ENCODE peak calls at places on chromosome 2, in four cellular contexts. S is GM04503, O is T-cell, N is naive B cell. A is an unnamed sample.

GRCh38 chr2:196112408-196113039 is 43.9 kb upstream of the DNAH7 start:
- DNase-seq in N (no peak), S (peak; percentile 83), O (no peak), A (no peak)

GRCh38 chr2:98016908-98017700 is 21.4 kb upstream of the TMEM131 start:
- DNase-seq in O (no peak), S (no peak), N (no peak), A (no peak)

GRCh38 chr2:72971036-72971435 is 53.7 kb downstream of the EMX1 start:
- DNase-seq in O (no peak), N (no peak), S (no peak), A (no peak)

GRCh38 chr2:221517362-221518121 is 54.6 kb downstream of the EPHA4 start:
- DNase-seq in N (peak; percentile 60), O (peak; percentile 73), S (peak; percentile 62), A (peak; percentile 74)

GRCh38 chr2:127401757-127402695 is 14.3 kb upstream of the MAP3K2 start:
- DNase-seq in O (no peak), N (no peak), S (no peak), A (no peak)

GRCh38 chr2:150211164-150211631 is 276.3 kb downstream of the RND3 start:
- DNase-seq in N (no peak), O (no peak), S (peak; percentile 74), A (no peak)

GRCh38 chr2:119283873-119284331 is 60.3 kb downstream of the STEAP3 start:
- DNase-seq in O (no peak), N (no peak), S (peak; percentile 83), A (no peak)

GRCh38 chr2:129760669-129761068 is 218.8 kb upstream of the RAB6C start:
- DNase-seq in S (no peak), N (no peak), O (no peak), A (peak; percentile 12)

GRCh38 chr2:56705713-56706112 is 521.9 kb downstream of the CCDC85A start:
- DNase-seq in S (no peak), O (no peak), N (no peak), A (no peak)

GRCh38 chr2:17593841-17594482 is 53.5 kb downstream of the VSNL1 start:
- DNase-seq in N (no peak), S (no peak), O (no peak), A (no peak)

GRCh38 chr2:241188386-241189092 is at the start of gene ANO7:
- DNase-seq in O (no peak), N (no peak), S (no peak), A (no peak)

GRCh38 chr2:11234309-11234708 is 79.0 kb downstream of the SLC66A3 start:
- DNase-seq in N (peak; percentile 1), O (no peak), S (no peak), A (no peak)

GRCh38 chr2:172693037-172693436 is 42.6 kb upstream of the RAPGEF4 start:
- DNase-seq in S (peak; percentile 96), O (no peak), N (no peak), A (no peak)

GRCh38 chr2:13650586-13651180 is 933.9 kb downstream of the TRIB2 start:
- DNase-seq in O (no peak), N (no peak), S (no peak), A (no peak)

GRCh38 chr2:170255971-170256370 is 78.0 kb downstream of the MYO3B start:
- DNase-seq in S (peak; percentile 20), N (no peak), O (no peak), A (no peak)

GRCh38 chr2:1499033-1499795 is 86.0 kb downstream of the TPO start:
- DNase-seq in O (no peak), N (no peak), S (no peak), A (no peak)

GRCh38 chr2:203626952-203627681 is 79.3 kb upstream of the CD28 start:
- DNase-seq in N (no peak), S (peak; percentile 95), O (no peak), A (no peak)

GRCh38 chr2:28958689-28959088 is 22.4 kb upstream of the TOGARAM2 start:
- DNase-seq in S (peak; percentile 37), N (peak; percentile 18), O (peak; percentile 22), A (peak; percentile 25)

GRCh38 chr2:106189764-106190468 is 4.2 kb downstream of the UXS1 start:
- DNase-seq in S (peak; percentile 12), N (no peak), O (no peak), A (no peak)

GRCh38 chr2:203583696-203584095 is 48.6 kb upstream of the RAPH1 start:
- DNase-seq in N (no peak), O (no peak), S (no peak), A (no peak)

GRCh38 chr2:102140367-102140766 is 2.2 kb upstream of the IL1R1 start:
- DNase-seq in S (no peak), N (no peak), O (no peak), A (no peak)

GRCh38 chr2:109129921-109130725 is 1.1 kb downstream of the SH3RF3 start:
- DNase-seq in O (no peak), N (peak; percentile 17), S (no peak), A (no peak)

GRCh38 chr2:108169982-108170625 is 69.7 kb upstream of the SULT1C3 start:
- DNase-seq in N (no peak), S (no peak), O (no peak), A (no peak)

GRCh38 chr2:237407734-237408133 is 6.2 kb downstream of the COL6A3 start:
- DNase-seq in S (no peak), O (no peak), N (no peak), A (no peak)

GRCh38 chr2:168192839-168193616 is 54.4 kb downstream of the STK39 start:
- DNase-seq in S (no peak), O (peak; percentile 49), N (peak; percentile 46), A (no peak)

GRCh38 chr2:62669180-62669579 is 36.3 kb upstream of the EHBP1 start:
- DNase-seq in O (no peak), N (no peak), S (no peak), A (no peak)

GRCh38 chr2:172106128-172106961 is 3.6 kb upstream of the DLX2 start:
- DNase-seq in S (no peak), N (no peak), O (no peak), A (peak; percentile 47)

GRCh38 chr2:113390133-113390849 is 47.2 kb upstream of the ZNG1B start:
- DNase-seq in O (peak; percentile 59), S (peak; percentile 9), N (peak; percentile 88), A (no peak)

GRCh38 chr2:85709385-85709784 is 15.2 kb downstream of the GNLY start:
- DNase-seq in N (no peak), O (no peak), S (no peak), A (no peak)

GRCh38 chr2:156110890-156111289 is 221.6 kb downstream of the NR4A2 start:
- DNase-seq in O (peak; percentile 5), N (peak; percentile 12), S (no peak), A (no peak)

GRCh38 chr2:24527536-24527935 is 36.5 kb downstream of the NCOA1 start:
- DNase-seq in S (no peak), N (no peak), O (no peak), A (no peak)

GRCh38 chr2:197599285-197599965 is 76.0 kb downstream of the RFTN2 start:
- DNase-seq in N (peak; percentile 5), S (no peak), O (peak; percentile 54), A (no peak)

GRCh38 chr2:28952806-28953190 is 28.3 kb upstream of the TOGARAM2 start:
- DNase-seq in S (no peak), N (no peak), O (no peak), A (no peak)

GRCh38 chr2:43425659-43426058 is 170.2 kb downstream of the THADA start:
- DNase-seq in S (no peak), O (no peak), N (no peak), A (no peak)

GRCh38 chr2:199985625-199986207 is 30.3 kb downstream of the MAIP1 start:
- DNase-seq in S (peak; percentile 28), N (peak; percentile 24), O (peak; percentile 49), A (no peak)

GRCh38 chr2:126866451-126866850 is 32.2 kb upstream of the TEX51 start:
- DNase-seq in O (no peak), N (no peak), S (no peak), A (no peak)

GRCh38 chr2:149313512-149313972 is 16.8 kb upstream of the LYPD6 start:
- DNase-seq in S (no peak), N (no peak), O (no peak), A (no peak)

GRCh38 chr2:98394595-98395153 is 48.4 kb downstream of the CNGA3 start:
- DNase-seq in N (no peak), O (no peak), S (no peak), A (no peak)

GRCh38 chr2:165196411-165196810 is 7.4 kb downstream of the SCN3A start:
- DNase-seq in O (no peak), S (no peak), N (no peak), A (no peak)

A was measured in natural killer cell.